ENCODE peak calls at places on chromosomes 3 and 15, in four cellular contexts. One of them, this sample, is unnamed.
A peak's percentile ranks its signal among the peaks of the same experiment; 100 is the strongest.

GRCh38 chr3:42849017-42849416 is 26.7 kb downstream of the CYP8B1 start:
- DNase-seq in A549: no peak
- DNase-seq in heart left ventricle: no peak
- DNase-seq in thoracic aorta: no peak
- DNase-seq in this sample: no peak

GRCh38 chr3:187014417-187014864 is 84.1 kb downstream of the ST6GAL1 start:
- DNase-seq in A549: no peak
- DNase-seq in heart left ventricle: no peak
- DNase-seq in thoracic aorta: no peak
- DNase-seq in this sample: no peak

GRCh38 chr3:40645883-40646282 is 121.1 kb downstream of the ZNF621 start:
- DNase-seq in A549: no peak
- DNase-seq in heart left ventricle: no peak
- DNase-seq in thoracic aorta: no peak
- DNase-seq in this sample: no peak

GRCh38 chr15:43488790-43489585 is 4.0 kb downstream of the TP53BP1 start:
- DNase-seq in A549: no peak
- DNase-seq in heart left ventricle: no peak
- DNase-seq in thoracic aorta: no peak
- DNase-seq in this sample: no peak

GRCh38 chr3:17030438-17030837 is 145.7 kb downstream of the PLCL2 start:
- DNase-seq in A549: no peak
- DNase-seq in heart left ventricle: no peak
- DNase-seq in thoracic aorta: no peak
- DNase-seq in this sample: no peak

GRCh38 chr3:152524198-152525140 is 255.7 kb downstream of the MBNL1 start:
- DNase-seq in A549: no peak
- DNase-seq in heart left ventricle: no peak
- DNase-seq in thoracic aorta: no peak
- DNase-seq in this sample: no peak

GRCh38 chr3:185460719-185461350 is 38.0 kb downstream of the TMEM41A start:
- DNase-seq in A549: peak; percentile 21
- DNase-seq in heart left ventricle: no peak
- DNase-seq in thoracic aorta: no peak
- DNase-seq in this sample: no peak

GRCh38 chr3:172562881-172563835 is 39.9 kb upstream of the TNFSF10 start:
- DNase-seq in A549: no peak
- DNase-seq in heart left ventricle: no peak
- DNase-seq in thoracic aorta: no peak
- DNase-seq in this sample: no peak

GRCh38 chr15:79192462-79193036 is 90.0 kb upstream of the ANKRD34C start:
- DNase-seq in A549: no peak
- DNase-seq in heart left ventricle: no peak
- DNase-seq in thoracic aorta: no peak
- DNase-seq in this sample: no peak

GRCh38 chr3:104825116-104825515 is 541.6 kb upstream of the ALCAM start:
- DNase-seq in A549: no peak
- DNase-seq in heart left ventricle: no peak
- DNase-seq in thoracic aorta: no peak
- DNase-seq in this sample: no peak

GRCh38 chr3:130831716-130832400 is 62.0 kb upstream of the ATP2C1 start:
- DNase-seq in A549: no peak
- DNase-seq in heart left ventricle: no peak
- DNase-seq in thoracic aorta: no peak
- DNase-seq in this sample: no peak

GRCh38 chr3:64408770-64409169 is 183.5 kb upstream of the PRICKLE2 start:
- DNase-seq in A549: no peak
- DNase-seq in heart left ventricle: no peak
- DNase-seq in thoracic aorta: no peak
- DNase-seq in this sample: no peak

GRCh38 chr3:38020342-38020726 is 9.1 kb downstream of the PLCD1 start:
- DNase-seq in A549: no peak
- DNase-seq in heart left ventricle: no peak
- DNase-seq in thoracic aorta: no peak
- DNase-seq in this sample: no peak

GRCh38 chr15:66603301-66604179 is 37.7 kb upstream of the LCTL start:
- DNase-seq in A549: peak; percentile 86
- DNase-seq in heart left ventricle: peak; percentile 65
- DNase-seq in thoracic aorta: peak; percentile 10
- DNase-seq in this sample: peak; percentile 54

GRCh38 chr3:95212117-95212516 is 1149.3 kb downstream of the NSUN3 start:
- DNase-seq in A549: no peak
- DNase-seq in heart left ventricle: no peak
- DNase-seq in thoracic aorta: no peak
- DNase-seq in this sample: no peak

GRCh38 chr3:178618197-178618596 is 82.0 kb downstream of the KCNMB2 start:
- DNase-seq in A549: no peak
- DNase-seq in heart left ventricle: no peak
- DNase-seq in thoracic aorta: no peak
- DNase-seq in this sample: no peak

GRCh38 chr3:52247455-52248164 is 2.1 kb downstream of the PPM1M start:
- DNase-seq in A549: no peak
- DNase-seq in heart left ventricle: no peak
- DNase-seq in thoracic aorta: no peak
- DNase-seq in this sample: no peak
- H3K4me1 ChIP-seq in A549: peaks cover 5% of the 10 kb centered on the region
- H3K4me1 ChIP-seq in heart left ventricle: peaks cover 4% of the 10 kb centered on the region
- H3K4me1 ChIP-seq in thoracic aorta: no peaks in the 10 kb centered on the region
- H3K4me1 ChIP-seq in this sample: peaks cover 40% of the 10 kb centered on the region

GRCh38 chr3:149579161-149579560 is 78.7 kb downstream of the WWTR1 start:
- DNase-seq in A549: no peak
- DNase-seq in heart left ventricle: no peak
- DNase-seq in thoracic aorta: no peak
- DNase-seq in this sample: no peak
- H3K4me1 ChIP-seq in A549: peaks cover 98% of the 10 kb centered on the region
- H3K4me1 ChIP-seq in heart left ventricle: peaks cover 34% of the 10 kb centered on the region
- H3K4me1 ChIP-seq in thoracic aorta: peaks cover 82% of the 10 kb centered on the region
- H3K4me1 ChIP-seq in this sample: peaks cover 93% of the 10 kb centered on the region

DNA sequence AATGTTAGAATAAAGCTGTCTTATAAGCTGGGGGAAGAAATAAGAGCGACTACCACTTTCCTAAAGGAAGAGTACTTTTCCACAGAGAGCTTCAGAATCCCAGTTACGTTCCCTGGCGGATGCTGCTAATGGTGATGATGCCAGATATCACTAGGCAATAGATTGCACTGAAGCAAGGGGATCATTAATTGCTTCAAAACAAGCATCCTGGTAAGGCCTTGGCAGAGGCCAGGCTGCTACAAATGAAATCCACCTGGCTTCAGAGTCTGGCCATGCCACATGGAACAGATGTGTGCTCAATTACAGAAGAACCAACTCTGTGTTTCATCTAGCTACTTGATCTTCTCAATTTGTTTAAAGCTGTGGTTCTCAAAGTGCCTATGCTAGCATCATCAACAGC is 129.2 kb upstream of the IL12A start:
- DNase-seq in A549: no peak
- DNase-seq in heart left ventricle: no peak
- DNase-seq in thoracic aorta: no peak
- DNase-seq in this sample: no peak
- H3K4me1 ChIP-seq in A549: peaks cover 30% of the 10 kb centered on the region
- H3K4me1 ChIP-seq in heart left ventricle: peaks cover 36% of the 10 kb centered on the region
- H3K4me1 ChIP-seq in thoracic aorta: peaks cover 35% of the 10 kb centered on the region
- H3K4me1 ChIP-seq in this sample: peaks cover 98% of the 10 kb centered on the region

DNA sequence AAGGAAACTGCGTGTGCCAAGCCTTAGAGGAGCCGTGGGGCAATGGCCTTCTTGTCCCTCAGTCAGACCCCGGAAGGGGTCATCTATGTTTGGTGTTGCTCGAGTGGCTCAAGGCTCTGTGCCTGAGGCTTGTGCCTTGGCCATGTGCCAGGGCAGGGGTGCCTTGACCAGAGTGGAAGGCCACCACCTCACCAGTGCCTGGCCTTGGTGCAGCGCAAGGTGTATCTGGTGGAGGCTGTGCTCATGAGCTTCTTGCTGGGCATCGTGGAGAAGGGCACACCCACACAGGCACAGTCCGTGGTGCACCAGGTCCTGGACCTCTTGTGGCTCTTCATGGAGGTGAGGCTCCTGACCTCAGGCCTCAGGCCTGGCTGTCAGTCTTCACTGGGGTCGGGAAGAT is 10.7 kb downstream of the RNF123 start:
- DNase-seq in A549: no peak
- DNase-seq in heart left ventricle: no peak
- DNase-seq in thoracic aorta: no peak
- DNase-seq in this sample: no peak
- H3K4me1 ChIP-seq in A549: no peaks in the 10 kb centered on the region
- H3K4me1 ChIP-seq in heart left ventricle: no peaks in the 10 kb centered on the region
- H3K4me1 ChIP-seq in thoracic aorta: no peaks in the 10 kb centered on the region
- H3K4me1 ChIP-seq in this sample: peaks cover 41% of the 10 kb centered on the region

GRCh38 chr15:57606816-57607215 is 15.1 kb downstream of the MYZAP start:
- DNase-seq in A549: no peak
- DNase-seq in heart left ventricle: no peak
- DNase-seq in thoracic aorta: no peak
- DNase-seq in this sample: no peak

GRCh38 chr15:57611119-57611518 is 19.4 kb downstream of the MYZAP start:
- DNase-seq in A549: no peak
- DNase-seq in heart left ventricle: no peak
- DNase-seq in thoracic aorta: no peak
- DNase-seq in this sample: no peak

GRCh38 chr15:57607570-57608000 is 15.9 kb downstream of the MYZAP start:
- DNase-seq in A549: peak; percentile 79
- DNase-seq in heart left ventricle: peak; percentile 57
- DNase-seq in thoracic aorta: no peak
- DNase-seq in this sample: no peak

GRCh38 chr15:57610130-57610529 is 18.4 kb downstream of the MYZAP start:
- DNase-seq in A549: peak; percentile 70
- DNase-seq in heart left ventricle: peak; percentile 91
- DNase-seq in thoracic aorta: no peak
- DNase-seq in this sample: peak; percentile 73

GRCh38 chr15:57611938-57612337 is 20.2 kb downstream of the MYZAP start:
- DNase-seq in A549: peak; percentile 35
- DNase-seq in heart left ventricle: peak; percentile 67
- DNase-seq in thoracic aorta: no peak
- DNase-seq in this sample: no peak
- H3K4me1 ChIP-seq in A549: peaks cover 62% of the 10 kb centered on the region
- H3K4me1 ChIP-seq in heart left ventricle: peaks cover 9% of the 10 kb centered on the region
- H3K4me1 ChIP-seq in thoracic aorta: no peaks in the 10 kb centered on the region
- H3K4me1 ChIP-seq in this sample: peaks cover 90% of the 10 kb centered on the region

DNA sequence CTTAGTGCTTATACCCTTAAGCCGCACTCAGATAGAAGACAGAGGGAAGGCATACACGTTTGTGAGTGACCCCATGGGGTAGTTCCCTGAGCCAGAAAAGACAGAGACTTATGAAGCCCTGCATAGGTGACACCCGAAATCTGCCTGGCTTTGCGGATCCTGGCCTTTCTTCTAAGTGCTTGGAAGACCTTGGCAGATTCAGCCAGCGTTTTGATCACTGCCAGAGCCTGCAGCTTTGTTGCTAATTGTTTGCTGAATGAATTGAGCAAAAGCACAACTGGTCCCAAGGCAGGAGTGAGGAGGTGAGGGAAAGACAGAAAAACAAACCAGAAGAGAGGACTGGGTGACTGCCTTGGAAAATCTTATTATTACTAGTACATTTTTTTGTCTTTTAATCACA is 168.3 kb upstream of the ICE2 start:
- DNase-seq in A549: no peak
- DNase-seq in heart left ventricle: no peak
- DNase-seq in thoracic aorta: no peak
- DNase-seq in this sample: no peak
- H3K4me1 ChIP-seq in A549: no peaks in the 10 kb centered on the region
- H3K4me1 ChIP-seq in heart left ventricle: no peaks in the 10 kb centered on the region
- H3K4me1 ChIP-seq in thoracic aorta: no peaks in the 10 kb centered on the region
- H3K4me1 ChIP-seq in this sample: peaks cover 13% of the 10 kb centered on the region

DNA sequence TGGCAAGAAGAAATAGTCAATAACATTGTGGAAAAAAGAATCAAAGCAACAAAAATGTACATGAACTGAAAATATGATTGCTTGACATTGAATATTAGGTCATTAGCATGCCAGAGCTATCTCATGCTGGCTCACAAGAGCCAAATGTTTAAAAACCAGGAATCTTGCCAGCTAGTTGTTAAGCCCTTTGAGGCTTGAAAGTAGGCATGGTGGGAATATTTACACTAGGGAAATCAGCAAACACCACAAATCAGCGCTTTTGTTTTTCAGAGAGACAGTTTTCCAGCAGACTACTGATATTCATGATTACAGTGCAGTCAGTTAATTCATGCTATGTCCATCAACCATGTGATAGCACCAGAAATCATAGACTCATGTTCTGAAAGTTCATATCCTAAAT is 144.8 kb downstream of the ARPP21 start:
- DNase-seq in A549: no peak
- DNase-seq in heart left ventricle: no peak
- DNase-seq in thoracic aorta: no peak
- DNase-seq in this sample: no peak
- H3K4me1 ChIP-seq in A549: no peaks in the 10 kb centered on the region
- H3K4me1 ChIP-seq in heart left ventricle: no peaks in the 10 kb centered on the region
- H3K4me1 ChIP-seq in thoracic aorta: no peaks in the 10 kb centered on the region
- H3K4me1 ChIP-seq in this sample: peaks cover 3% of the 10 kb centered on the region

GRCh38 chr3:48435774-48436476 is 4.0 kb downstream of the CCDC51 start:
- DNase-seq in A549: peak; percentile 82
- DNase-seq in heart left ventricle: peak; percentile 88
- DNase-seq in thoracic aorta: no peak
- DNase-seq in this sample: peak; percentile 87
- H3K4me1 ChIP-seq in A549: peaks cover 38% of the 10 kb centered on the region
- H3K4me1 ChIP-seq in heart left ventricle: no peaks in the 10 kb centered on the region
- H3K4me1 ChIP-seq in thoracic aorta: no peaks in the 10 kb centered on the region
- H3K4me1 ChIP-seq in this sample: peaks cover 39% of the 10 kb centered on the region

GRCh38 chr15:41850482-41851166 is 12.0 kb downstream of the PLA2G4B start:
- DNase-seq in A549: no peak
- DNase-seq in heart left ventricle: no peak
- DNase-seq in thoracic aorta: no peak
- DNase-seq in this sample: no peak
- H3K4me1 ChIP-seq in A549: no peaks in the 10 kb centered on the region
- H3K4me1 ChIP-seq in heart left ventricle: no peaks in the 10 kb centered on the region
- H3K4me1 ChIP-seq in thoracic aorta: no peaks in the 10 kb centered on the region
- H3K4me1 ChIP-seq in this sample: no peaks in the 10 kb centered on the region

GRCh38 chr3:65539620-65540019 is 499.1 kb downstream of the MAGI1 start:
- DNase-seq in A549: no peak
- DNase-seq in heart left ventricle: no peak
- DNase-seq in thoracic aorta: no peak
- DNase-seq in this sample: no peak
- H3K4me1 ChIP-seq in A549: no peaks in the 10 kb centered on the region
- H3K4me1 ChIP-seq in heart left ventricle: peaks cover 12% of the 10 kb centered on the region
- H3K4me1 ChIP-seq in thoracic aorta: no peaks in the 10 kb centered on the region
- H3K4me1 ChIP-seq in this sample: peaks cover 44% of the 10 kb centered on the region